ENCODE peak calls at places on chromosomes 5 and 9, in four cellular contexts. One of them, this sample, is unnamed.

GRCh38 chr9:93902051-93902779 is 52.9 kb downstream of the BARX1 start:
- DNase-seq in GM12878: no peak
- DNase-seq in SK-N-SH: no peak
- DNase-seq in A549: no peak
- DNase-seq in this sample: no peak

GRCh38 chr5:180471866-180472265 is 22.3 kb upstream of the CNOT6 start:
- DNase-seq in GM12878: no peak
- DNase-seq in SK-N-SH: no peak
- DNase-seq in A549: no peak
- DNase-seq in this sample: no peak

GRCh38 chr9:121029469-121029868 is 20.6 kb downstream of the C5 start:
- DNase-seq in GM12878: no peak
- DNase-seq in SK-N-SH: no peak
- DNase-seq in A549: no peak
- DNase-seq in this sample: peak; percentile 41

GRCh38 chr5:80989883-80990282 is 29.7 kb downstream of the RASGRF2 start:
- DNase-seq in GM12878: no peak
- DNase-seq in SK-N-SH: no peak
- DNase-seq in A549: no peak
- DNase-seq in this sample: no peak

GRCh38 chr9:99633260-99633659 is 188.4 kb upstream of the NR4A3 start:
- DNase-seq in GM12878: no peak
- DNase-seq in SK-N-SH: no peak
- DNase-seq in A549: no peak
- DNase-seq in this sample: no peak

GRCh38 chr5:1464511-1464910 is 19.3 kb upstream of the SLC6A3 start:
- DNase-seq in GM12878: no peak
- DNase-seq in SK-N-SH: no peak
- DNase-seq in A549: no peak
- DNase-seq in this sample: no peak

GRCh38 chr5:891837-892389 is 688 bp downstream of the BRD9 start:
- DNase-seq in GM12878: no peak
- DNase-seq in SK-N-SH: no peak
- DNase-seq in A549: no peak
- DNase-seq in this sample: no peak

GRCh38 chr5:31413030-31413812 is 118.7 kb downstream of the DROSHA start:
- DNase-seq in GM12878: no peak
- DNase-seq in SK-N-SH: no peak
- DNase-seq in A549: no peak
- DNase-seq in this sample: no peak

GRCh38 chr5:94031631-94032030 is 290.2 kb upstream of the POU5F2 start:
- DNase-seq in GM12878: no peak
- DNase-seq in SK-N-SH: no peak
- DNase-seq in A549: no peak
- DNase-seq in this sample: no peak

GRCh38 chr5:35198681-35199080 is 31.6 kb downstream of the PRLR start:
- DNase-seq in GM12878: no peak
- DNase-seq in SK-N-SH: no peak
- DNase-seq in A549: no peak
- DNase-seq in this sample: no peak

GRCh38 chr9:124520206-124520596 is 13.0 kb upstream of the NR5A1 start:
- DNase-seq in GM12878: no peak
- DNase-seq in SK-N-SH: no peak
- DNase-seq in A549: no peak
- DNase-seq in this sample: peak; percentile 93

GRCh38 chr5:91491229-91491628 is 108.1 kb upstream of the ARRDC3 start:
- DNase-seq in GM12878: no peak
- DNase-seq in SK-N-SH: no peak
- DNase-seq in A549: no peak
- DNase-seq in this sample: no peak

GRCh38 chr5:172735141-172735831 is 35.7 kb downstream of the DUSP1 start:
- DNase-seq in GM12878: no peak
- DNase-seq in SK-N-SH: no peak
- DNase-seq in A549: no peak
- DNase-seq in this sample: no peak

GRCh38 chr5:168407222-168407621 is 79.0 kb upstream of the RARS1 start:
- DNase-seq in GM12878: no peak
- DNase-seq in SK-N-SH: no peak
- DNase-seq in A549: no peak
- DNase-seq in this sample: no peak

GRCh38 chr5:68383888-68384310 is 168.3 kb downstream of the PIK3R1 start:
- DNase-seq in GM12878: no peak
- DNase-seq in SK-N-SH: no peak
- DNase-seq in A549: no peak
- DNase-seq in this sample: no peak

DNA sequence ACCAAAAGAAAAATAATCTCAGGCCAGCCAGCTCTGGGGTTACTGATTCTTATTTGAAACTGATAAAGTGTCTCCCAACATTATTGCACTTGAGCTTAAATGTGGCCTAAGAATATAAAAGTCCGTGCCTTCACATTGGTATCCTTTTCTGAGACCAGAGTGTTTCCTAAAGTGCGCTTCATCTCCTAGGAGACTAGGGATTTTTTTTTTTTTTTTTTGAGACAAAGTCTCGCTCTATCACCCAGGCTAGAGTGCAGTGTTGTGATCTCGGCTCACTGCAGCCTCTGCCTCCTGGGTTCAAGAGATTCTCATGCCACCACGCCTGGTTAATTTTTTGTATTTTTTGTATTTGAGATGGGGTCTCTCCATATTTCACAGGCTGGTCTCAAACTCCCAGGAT is 23.5 kb upstream of the KCNIP1 start:
- DNase-seq in GM12878: no peak
- DNase-seq in SK-N-SH: no peak
- DNase-seq in A549: no peak
- DNase-seq in this sample: no peak
- TF ChIP-seq PBX3 in GM12878: no peak
- TF ChIP-seq PBX3 in SK-N-SH: no peak
- TF ChIP-seq PBX3 in A549: no peak
- TF ChIP-seq PBX3 in this sample: no peak

GRCh38 chr5:116042375-116042774 is 10.1 kb downstream of the ARL14EPL start:
- DNase-seq in GM12878: no peak
- DNase-seq in SK-N-SH: no peak
- DNase-seq in A549: no peak
- DNase-seq in this sample: no peak

GRCh38 chr5:116046823-116047222 is 14.6 kb downstream of the ARL14EPL start:
- DNase-seq in GM12878: no peak
- DNase-seq in SK-N-SH: no peak
- DNase-seq in A549: no peak
- DNase-seq in this sample: no peak

GRCh38 chr5:116046261-116046660 is 14.0 kb downstream of the ARL14EPL start:
- DNase-seq in GM12878: no peak
- DNase-seq in SK-N-SH: no peak
- DNase-seq in A549: no peak
- DNase-seq in this sample: no peak

GRCh38 chr5:116044073-116044472 is 11.8 kb downstream of the ARL14EPL start:
- DNase-seq in GM12878: no peak
- DNase-seq in SK-N-SH: no peak
- DNase-seq in A549: no peak
- DNase-seq in this sample: no peak

GRCh38 chr5:116045821-116046220 is 13.5 kb downstream of the ARL14EPL start:
- DNase-seq in GM12878: no peak
- DNase-seq in SK-N-SH: no peak
- DNase-seq in A549: no peak
- DNase-seq in this sample: no peak
- TF ChIP-seq PBX3 in GM12878: no peak
- TF ChIP-seq PBX3 in SK-N-SH: no peak
- TF ChIP-seq PBX3 in A549: no peak
- TF ChIP-seq PBX3 in this sample: no peak

DNA sequence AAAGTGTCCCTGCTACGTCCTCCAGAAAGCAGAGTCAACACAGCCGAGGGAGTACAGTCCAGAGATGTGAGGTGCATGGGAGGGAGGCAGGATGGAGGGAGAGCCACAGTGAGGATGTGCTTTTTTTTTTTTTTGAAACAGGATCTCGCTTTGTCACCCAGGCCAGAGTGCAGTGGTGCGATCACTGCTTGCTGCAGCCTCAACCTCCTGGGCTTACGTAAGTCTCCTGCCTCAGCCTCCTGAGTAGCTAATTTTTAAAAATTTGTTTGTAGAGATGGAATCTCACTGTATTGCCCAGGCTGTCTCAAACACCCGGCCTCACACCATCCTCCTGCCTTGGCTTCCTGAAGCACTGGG is 33.2 kb upstream of the ALDH1B1 start:
- DNase-seq in GM12878: no peak
- DNase-seq in SK-N-SH: no peak
- DNase-seq in A549: no peak
- DNase-seq in this sample: peak; percentile 47
- TF ChIP-seq PBX3 in GM12878: no peak
- TF ChIP-seq PBX3 in SK-N-SH: no peak
- TF ChIP-seq PBX3 in A549: no peak
- TF ChIP-seq PBX3 in this sample: no peak

GRCh38 chr9:85045271-85045670 is 375.7 kb downstream of the NTRK2 start:
- DNase-seq in GM12878: no peak
- DNase-seq in SK-N-SH: no peak
- DNase-seq in A549: peak; percentile 19
- DNase-seq in this sample: no peak
- TF ChIP-seq PBX3 in GM12878: no peak
- TF ChIP-seq PBX3 in SK-N-SH: no peak
- TF ChIP-seq PBX3 in A549: no peak
- TF ChIP-seq PBX3 in this sample: no peak